ENCODE peak calls at places on chromosomes 7 and 10, in ten cellular contexts. A is substantia nigra; M is occipital lobe; J is AG04449; U is activated naive CD4-positive, alpha-beta T cell treated with anti-CD3 and anti-CD28 coated beads, Interleukin-2, amount 10 ng/mL, durations not matched to agents 7 days and 5 days; I is T-helper 9 cell; Y is K562; G is T-helper 17 cell; E is NCI-H2081; W is mucosa of descending colon. V is an unnamed sample.
A peak's percentile ranks its signal among the peaks of the same experiment; 100 is the strongest.

GRCh38 chr7:108136191-108136581 is 6.0 kb upstream of the LAMB4 start:
- DNase-seq in U (no peak), J (no peak), W (no peak), M (no peak), E (no peak), A (no peak), G (no peak), Y (no peak), I (no peak), V (no peak)

GRCh38 chr10:95459446-95459845 is 101.7 kb downstream of the SORBS1 start:
- DNase-seq in E (no peak), U (no peak), Y (no peak), W (no peak), G (no peak), M (no peak), I (no peak), A (no peak), J (no peak), V (no peak)

GRCh38 chr10:71921319-71922027 is 42.7 kb upstream of the CHST3 start:
- DNase-seq in M (no peak), G (no peak), Y (peak; percentile 17), E (no peak), J (no peak), A (no peak), I (no peak), W (peak; percentile 48), U (no peak), V (peak; percentile 37)

GRCh38 chr7:96414931-96415292 is 93.0 kb upstream of the SLC25A13 start:
- DNase-seq in E (peak; percentile 80), G (no peak), I (no peak), W (no peak), A (no peak), Y (peak; percentile 35), M (no peak), U (peak; percentile 72), J (no peak), V (peak; percentile 12)

GRCh38 chr7:3266240-3266639 is 34.8 kb upstream of the SDK1 start:
- DNase-seq in W (no peak), E (no peak), J (no peak), M (no peak), U (no peak), G (no peak), Y (no peak), A (no peak), I (no peak), V (no peak)

GRCh38 chr10:62993121-62993520 is 140.0 kb upstream of the NRBF2 start:
- DNase-seq in G (no peak), M (no peak), E (no peak), U (no peak), J (no peak), W (no peak), A (no peak), I (no peak), Y (no peak), V (no peak)

GRCh38 chr7:40793132-40793531 is 658.3 kb downstream of the SUGCT start:
- DNase-seq in M (no peak), W (no peak), U (no peak), A (no peak), I (no peak), Y (no peak), G (no peak), E (no peak), J (peak; percentile 37), V (no peak)

GRCh38 chr7:50745336-50745735 is 37.4 kb downstream of the GRB10 start:
- DNase-seq in U (no peak), E (no peak), J (no peak), W (no peak), G (no peak), Y (no peak), I (no peak), A (no peak), M (no peak), V (no peak)

GRCh38 chr7:134613623-134614347 is 32.9 kb upstream of the BPGM start:
- DNase-seq in I (no peak), Y (no peak), A (no peak), G (no peak), M (no peak), E (no peak), U (no peak), W (no peak), J (peak; percentile 94), V (no peak)

GRCh38 chr10:72001026-72001380 is 36.8 kb downstream of the CHST3 start:
- DNase-seq in M (no peak), U (no peak), J (no peak), A (no peak), I (no peak), W (no peak), G (no peak), Y (no peak), E (no peak), V (no peak)

GRCh38 chr7:27239780-27240731 is 2.5 kb upstream of the EVX1 start:
- DNase-seq in I (no peak), W (no peak), U (no peak), G (no peak), M (no peak), J (no peak), Y (peak; percentile 14), E (no peak), A (no peak), V (no peak)

GRCh38 chr7:114864278-114864677 is 57.6 kb upstream of the MDFIC start:
- DNase-seq in I (no peak), Y (no peak), G (no peak), U (no peak), A (no peak), M (no peak), E (no peak), W (no peak), J (no peak), V (no peak)

GRCh38 chr7:133828906-133829305 is 298.2 kb upstream of the LRGUK start:
- DNase-seq in G (no peak), M (no peak), Y (no peak), J (no peak), A (no peak), I (no peak), E (no peak), W (no peak), U (no peak), V (no peak)

GRCh38 chr7:4650471-4651047 is 31.5 kb upstream of the FOXK1 start:
- DNase-seq in G (no peak), U (no peak), J (no peak), A (no peak), M (no peak), Y (no peak), E (no peak), W (no peak), I (no peak), V (no peak)

GRCh38 chr7:155660059-155660757 is 15.7 kb downstream of the RBM33 start:
- DNase-seq in A (no peak), J (no peak), M (no peak), W (no peak), E (no peak), U (no peak), G (no peak), Y (peak; percentile 40), I (no peak), V (no peak)

GRCh38 chr10:12348341-12348869 is 942 bp upstream of the CAMK1D start:
- DNase-seq in G (no peak), I (no peak), E (no peak), J (no peak), W (no peak), U (no peak), M (no peak), A (no peak), Y (no peak), V (peak; percentile 31)

GRCh38 chr10:43259981-43260761 is 6.7 kb downstream of the RASGEF1A start:
- DNase-seq in W (peak; percentile 15), J (no peak), U (peak; percentile 19), M (no peak), I (no peak), G (peak; percentile 8), Y (no peak), A (no peak), E (no peak), V (no peak)

GRCh38 chr10:91197044-91197651 is 23.3 kb upstream of the PCGF5 start:
- DNase-seq in I (no peak), M (no peak), W (no peak), G (no peak), J (no peak), A (no peak), E (no peak), U (no peak), Y (no peak), V (no peak)

GRCh38 chr7:151599401-151600227 is 79.9 kb upstream of the RHEB start:
- DNase-seq in A (no peak), W (no peak), U (no peak), Y (no peak), M (no peak), G (no peak), I (no peak), E (no peak), J (peak; percentile 80), V (peak; percentile 16)

GRCh38 chr10:76329891-76330575 is 898.6 kb downstream of the LRMDA start:
- DNase-seq in J (no peak), G (no peak), I (no peak), M (no peak), Y (no peak), W (no peak), E (no peak), U (no peak), A (no peak), V (no peak)

GRCh38 chr7:54838540-54838925 is 79.5 kb upstream of the SEC61G start:
- DNase-seq in J (no peak), W (no peak), E (no peak), U (no peak), M (no peak), G (no peak), A (no peak), Y (no peak), I (no peak), V (no peak)

GRCh38 chr10:70906031-70906804 is 17.9 kb upstream of the PCBD1 start:
- DNase-seq in E (no peak), M (no peak), I (no peak), W (no peak), Y (no peak), A (no peak), U (peak; percentile 12), G (no peak), J (no peak), V (no peak)

GRCh38 chr10:117884088-117884487 is 162.7 kb downstream of the RAB11FIP2 start:
- DNase-seq in E (no peak), W (no peak), A (no peak), M (no peak), J (no peak), I (no peak), U (no peak), G (no peak), Y (no peak), V (no peak)

GRCh38 chr10:76411719-76412435 is 980.5 kb downstream of the LRMDA start:
- DNase-seq in E (no peak), G (no peak), W (no peak), A (no peak), I (no peak), J (no peak), U (no peak), Y (no peak), M (no peak), V (peak; percentile 20)

GRCh38 chr10:35843524-35844171 is 201.6 kb upstream of the FZD8 start:
- DNase-seq in J (no peak), W (no peak), E (no peak), U (no peak), I (no peak), A (no peak), Y (no peak), M (no peak), G (no peak), V (no peak)

GRCh38 chr7:83819911-83820310 is 171.0 kb upstream of the SEMA3E start:
- DNase-seq in I (no peak), U (no peak), W (no peak), J (no peak), Y (no peak), A (no peak), M (no peak), G (no peak), E (no peak), V (no peak)

GRCh38 chr7:152395115-152395514 is 40.7 kb downstream of the KMT2C start:
- DNase-seq in I (no peak), W (no peak), G (no peak), U (no peak), Y (no peak), J (no peak), E (no peak), A (no peak), M (no peak), V (no peak)

GRCh38 chr10:44298713-44299112 is 86.2 kb downstream of the CXCL12 start:
- DNase-seq in Y (no peak), J (no peak), A (no peak), W (no peak), M (no peak), I (no peak), G (no peak), E (no peak), U (no peak), V (no peak)